ENCODE peak calls at places on chromosomes 3 and 15, in four cellular contexts. S, C, P and L are unnamed samples.

GRCh38 chr3:64163755-64164148 is 61.5 kb downstream of the PRICKLE2 start:
- DNase-seq in S (peak; percentile 20), C (no peak), P (peak; percentile 25), L (no peak)

GRCh38 chr15:91336691-91337090 is 236.6 kb downstream of the SV2B start:
- DNase-seq in S (no peak), C (no peak), P (no peak), L (no peak)

GRCh38 chr3:76724706-76725105 is 315.2 kb upstream of the ROBO2 start:
- DNase-seq in S (no peak), C (no peak), P (no peak), L (peak; percentile 16)

GRCh38 chr15:33021806-33022389 is 172.6 kb downstream of the FMN1 start:
- DNase-seq in S (peak; percentile 22), C (peak; percentile 48), P (no peak), L (peak; percentile 31)

GRCh38 chr3:115478359-115478758 is 145.0 kb upstream of the GAP43 start:
- DNase-seq in S (no peak), C (no peak), P (no peak), L (no peak)

GRCh38 chr3:66036586-66037061 is 2.1 kb downstream of the MAGI1 start:
- DNase-seq in S (no peak), C (no peak), P (no peak), L (no peak)

GRCh38 chr3:149010504-149010951 is 19.2 kb downstream of the GYG1 start:
- DNase-seq in S (peak; percentile 95), C (no peak), P (no peak), L (no peak)

GRCh38 chr3:69384379-69384778 is 1.5 kb downstream of the FRMD4B start:
- DNase-seq in S (no peak), C (no peak), P (no peak), L (no peak)

GRCh38 chr3:28042095-28042635 is 199.3 kb upstream of the CMC1 start:
- DNase-seq in S (no peak), C (no peak), P (no peak), L (no peak)

GRCh38 chr15:78243491-78243941 is 9.2 kb upstream of the ACSBG1 start:
- DNase-seq in S (no peak), C (peak; percentile 46), P (no peak), L (no peak)

GRCh38 chr3:25191703-25192102 is 236.4 kb upstream of the RARB start:
- DNase-seq in S (no peak), C (no peak), P (no peak), L (no peak)

GRCh38 chr3:44966795-44967278 is 9.1 kb downstream of the ZDHHC3 start:
- DNase-seq in S (no peak), C (peak; percentile 69), P (no peak), L (no peak)

GRCh38 chr3:79337798-79338197 is 430.0 kb downstream of the ROBO1 start:
- DNase-seq in S (no peak), C (no peak), P (no peak), L (no peak)

GRCh38 chr15:59327942-59328341 is 44.7 kb downstream of the MYO1E start:
- DNase-seq in S (no peak), C (no peak), P (no peak), L (no peak)

GRCh38 chr15:72934921-72935320 is 117.3 kb upstream of the NEO1 start:
- DNase-seq in S (no peak), C (no peak), P (no peak), L (no peak)

GRCh38 chr3:61666615-61667320 is 105.4 kb downstream of the PTPRG start:
- DNase-seq in S (no peak), C (no peak), P (no peak), L (no peak)

GRCh38 chr15:78927077-78927790 is 17.6 kb downstream of the CTSH start:
- DNase-seq in S (no peak), C (no peak), P (no peak), L (no peak)

GRCh38 chr3:71583569-71584215 is at the start of gene FOXP1:
- DNase-seq in S (peak; percentile 66), C (peak; percentile 32), P (no peak), L (peak; percentile 58)

GRCh38 chr3:196968233-196969000 is at the start of gene PIGZ:
- DNase-seq in S (no peak), C (peak; percentile 79), P (no peak), L (peak; percentile 48)

GRCh38 chr3:118057086-118057485 is 977.6 kb downstream of the IGSF11 start:
- DNase-seq in S (no peak), C (no peak), P (no peak), L (no peak)

GRCh38 chr3:112587336-112587735 is 25.5 kb downstream of the SLC35A5 start:
- DNase-seq in S (no peak), C (no peak), P (no peak), L (no peak)

GRCh38 chr15:57427367-57427821 is 51.1 kb downstream of the CGNL1 start:
- DNase-seq in S (peak; percentile 31), C (no peak), P (no peak), L (no peak)

GRCh38 chr15:73796266-73796939 is 43.3 kb upstream of the INSYN1 start:
- DNase-seq in S (no peak), C (no peak), P (no peak), L (no peak)

GRCh38 chr3:27458929-27459328 is 25.3 kb downstream of the SLC4A7 start:
- DNase-seq in S (no peak), C (no peak), P (no peak), L (no peak)

GRCh38 chr3:194439915-194440550 is 41.0 kb upstream of the GP5 start:
- DNase-seq in S (no peak), C (no peak), P (no peak), L (no peak)

GRCh38 chr3:184145120-184145524 is 10.0 kb downstream of the EIF2B5 start:
- DNase-seq in S (peak; percentile 49), C (peak; percentile 58), P (no peak), L (no peak)

GRCh38 chr3:14216257-14217048 is 37.8 kb downstream of the LSM3 start:
- DNase-seq in S (peak; percentile 39), C (no peak), P (no peak), L (peak; percentile 32)

GRCh38 chr3:23202921-23203650 is at the start of gene UBE2E2:
- DNase-seq in S (no peak), C (peak; percentile 89), P (no peak), L (peak; percentile 89)

GRCh38 chr3:17810759-17811158 is 68.3 kb upstream of the TBC1D5 start:
- DNase-seq in S (peak; percentile 15), C (peak; percentile 24), P (no peak), L (no peak)

GRCh38 chr15:25060996-25061620 is 106.3 kb downstream of the SNRPN start:
- DNase-seq in S (no peak), C (no peak), P (no peak), L (no peak)

GRCh38 chr3:38561746-38562466 is 65.8 kb downstream of the EXOG start:
- DNase-seq in S (no peak), C (no peak), P (no peak), L (no peak)
- TF ChIP-seq TARDBP in S (no peak), C (no peak), P (no peak), L (no peak)

GRCh38 chr3:8658326-8659212 is 14.0 kb upstream of the SSUH2 start:
- DNase-seq in S (peak; percentile 93), C (no peak), P (peak; percentile 45), L (no peak)

GRCh38 chr3:8660271-8660731 is 15.7 kb upstream of the SSUH2 start:
- DNase-seq in S (no peak), C (no peak), P (no peak), L (no peak)

GRCh38 chr3:8659242-8659641 is 14.6 kb upstream of the SSUH2 start:
- DNase-seq in S (no peak), C (no peak), P (no peak), L (no peak)

GRCh38 chr3:8662594-8662993 is 18.0 kb upstream of the SSUH2 start:
- DNase-seq in S (no peak), C (no peak), P (no peak), L (no peak)

DNA sequence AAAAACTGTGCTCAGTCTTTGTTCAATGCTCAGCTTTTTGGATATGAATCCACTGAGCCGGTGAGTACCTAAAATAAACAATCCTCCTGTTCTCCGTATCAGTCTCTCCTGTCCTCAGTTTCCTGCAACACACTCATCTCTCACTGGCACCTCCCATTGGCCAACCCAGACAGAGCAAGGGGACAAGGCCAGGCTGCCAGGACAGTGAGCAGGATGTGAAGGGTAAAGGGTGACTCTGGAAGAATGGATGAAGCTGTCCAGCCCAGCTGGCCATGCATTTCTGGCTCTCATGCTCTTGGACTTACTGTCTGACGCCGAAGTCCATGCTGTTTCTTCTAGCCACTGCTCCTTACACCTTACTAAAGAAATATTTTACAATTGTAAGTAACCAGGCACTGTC is 16.2 kb upstream of the SSUH2 start:
- DNase-seq in S (no peak), C (no peak), P (no peak), L (no peak)
- TF ChIP-seq SP1 in S (no peak), C (no peak), P (no peak), L (no peak)

GRCh38 chr15:49823987-49824538 is 203.2 kb downstream of the DTWD1 start:
- DNase-seq in S (no peak), C (no peak), P (no peak), L (no peak)

GRCh38 chr15:49824700-49825099 is 203.9 kb downstream of the DTWD1 start:
- DNase-seq in S (no peak), C (no peak), P (no peak), L (no peak)

GRCh38 chr15:49830411-49830810 is 209.6 kb downstream of the DTWD1 start:
- DNase-seq in S (no peak), C (no peak), P (no peak), L (no peak)

GRCh38 chr15:49826640-49827281 is 205.9 kb downstream of the DTWD1 start:
- DNase-seq in S (no peak), C (no peak), P (no peak), L (no peak)

GRCh38 chr15:49827311-49827710 is 206.5 kb downstream of the DTWD1 start:
- DNase-seq in S (no peak), C (no peak), P (no peak), L (no peak)
- TF ChIP-seq TARDBP in S (no peak), C (no peak), P (no peak), L (no peak)

GRCh38 chr3:12705981-12706380 is 42.1 kb upstream of the RAF1 start:
- DNase-seq in S (no peak), C (no peak), P (no peak), L (no peak)

GRCh38 chr3:12708584-12709192 is 44.8 kb upstream of the RAF1 start:
- DNase-seq in S (no peak), C (no peak), P (no peak), L (no peak)

GRCh38 chr3:12707425-12707824 is 43.5 kb upstream of the RAF1 start:
- DNase-seq in S (no peak), C (no peak), P (no peak), L (no peak)

GRCh38 chr3:12705374-12705926 is 41.5 kb upstream of the RAF1 start:
- DNase-seq in S (no peak), C (no peak), P (no peak), L (no peak)

DNA sequence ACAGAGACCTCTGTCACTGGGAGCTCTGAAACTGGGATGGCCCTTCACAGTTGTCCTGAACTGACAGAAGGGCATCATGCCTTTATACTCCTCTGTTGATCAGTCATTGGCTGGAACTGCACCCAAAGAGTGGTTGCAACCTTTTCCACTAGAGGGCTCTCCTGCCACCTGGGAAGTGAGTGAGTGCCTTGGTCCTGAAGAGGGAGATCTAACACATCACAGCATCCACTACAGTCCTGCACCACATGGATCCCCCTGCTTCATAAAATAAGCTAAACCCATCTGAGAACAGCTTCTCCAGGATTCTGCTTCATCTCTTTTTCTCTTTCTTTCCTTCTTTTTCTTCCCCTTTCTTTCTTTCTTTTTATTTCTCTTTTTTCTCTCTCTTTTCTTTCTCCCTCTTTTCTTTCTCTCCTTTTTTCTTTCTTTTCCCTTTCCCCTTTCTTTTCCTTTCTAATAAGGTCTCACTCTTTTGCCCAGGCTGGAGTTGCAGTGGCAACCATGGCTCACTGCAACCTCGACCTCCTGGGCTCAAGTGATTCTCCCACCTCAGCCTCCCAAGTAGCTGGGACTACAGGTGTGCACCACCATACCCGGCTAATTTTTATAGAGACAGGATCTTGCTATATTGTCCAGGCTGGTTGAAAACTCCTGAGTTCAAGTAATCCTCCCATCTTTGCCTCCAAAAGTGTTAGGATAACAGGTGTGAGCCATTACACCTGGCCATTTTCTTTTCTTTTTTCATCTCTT is 42.8 kb upstream of the RAF1 start:
- DNase-seq in S (peak; percentile 79), C (peak; percentile 81), P (peak; percentile 45), L (peak; percentile 83)
- TF ChIP-seq SP1 in S (no peak), C (no peak), P (no peak), L (no peak)